ENCODE peak calls at places on chromosome 11, in seven cellular contexts. I is CD4-positive, CD25-positive, alpha-beta regulatory T cell; Q is GF-D8; Z is AG04449; C is activated CD4-positive, CD25-positive, alpha-beta regulatory T cell; T is CD4-positive, alpha-beta memory T cell; K is A549. L is an unnamed sample.

GRCh38 chr11:65898656-65899355 is 1.4 kb downstream of the FOSL1 start:
- DNase-seq in I (no peak), Q (no peak), Z (no peak), C (no peak), T (no peak), K (no peak), L (no peak)

GRCh38 chr11:30016588-30017363 is at the start of gene KCNA4:
- DNase-seq in I (no peak), Q (no peak), Z (no peak), C (no peak), T (no peak), K (peak), L (no peak)

GRCh38 chr11:120235024-120235628 is 4.8 kb upstream of the POU2F3 start:
- DNase-seq in I (peak), Q (no peak), Z (no peak), C (no peak), T (peak), K (peak), L (peak)

GRCh38 chr11:130103296-130103814 is 33.7 kb downstream of the APLP2 start:
- DNase-seq in I (no peak), Q (no peak), Z (peak), C (no peak), T (no peak), K (no peak), L (no peak)

GRCh38 chr11:91421586-91421985 is 803.0 kb upstream of the FAT3 start:
- DNase-seq in I (no peak), Q (no peak), Z (no peak), C (no peak), T (no peak), K (no peak), L (no peak)

GRCh38 chr11:129815596-129816461 is at the start of gene TMEM45B:
- DNase-seq in I (peak), Q (no peak), Z (no peak), C (peak), T (peak), K (no peak), L (no peak)

GRCh38 chr11:84465040-84465439 is 1162.1 kb downstream of the DLG2 start:
- DNase-seq in I (no peak), Q (no peak), Z (no peak), C (no peak), T (no peak), K (no peak), L (no peak)

GRCh38 chr11:83508804-83509203 is 222.6 kb upstream of the CCDC90B start:
- DNase-seq in I (no peak), Q (no peak), Z (no peak), C (no peak), T (no peak), K (no peak), L (no peak)

GRCh38 chr11:11842426-11843008 is 745 bp downstream of the USP47 start:
- DNase-seq in I (peak), Q (peak), Z (peak), C (peak), T (peak), K (peak), L (peak)

GRCh38 chr11:46378811-46379482 is 2.5 kb upstream of the MDK start:
- DNase-seq in I (no peak), Q (no peak), Z (no peak), C (no peak), T (no peak), K (no peak), L (no peak)

GRCh38 chr11:115379528-115379927 is 124.7 kb downstream of the CADM1 start:
- DNase-seq in I (no peak), Q (no peak), Z (no peak), C (no peak), T (no peak), K (no peak), L (no peak)

GRCh38 chr11:127998421-127998820 is 588.9 kb downstream of the ETS1 start:
- DNase-seq in I (no peak), Q (no peak), Z (peak), C (no peak), T (no peak), K (no peak), L (no peak)